ENCODE peak calls at places on chromosomes 7 and 10, in seven cellular contexts. A, C, H, J, T, L and Y are unnamed samples. For H3K4me1, the result is how much of the 10 kb centered on the place peaks cover.

GRCh38 chr10:100355069-100355468 is 8.0 kb downstream of the SCD start:
- DNase-seq in L (no peak), A (no peak), H (no peak), J (no peak), C (no peak), T (no peak), Y (no peak)

GRCh38 chr10:75269605-75270004 is 33.8 kb upstream of the COMTD1 start:
- DNase-seq in H (no peak), T (no peak), C (no peak), L (no peak), J (no peak), A (no peak), Y (no peak)

GRCh38 chr7:149043936-149044335 is 15.6 kb upstream of the PDIA4 start:
- DNase-seq in A (no peak), H (no peak), J (no peak), L (no peak), T (no peak), C (no peak), Y (no peak)

GRCh38 chr10:117556356-117556755 is 13.8 kb downstream of the EMX2 start:
- DNase-seq in C (no peak), T (no peak), H (no peak), J (no peak), A (no peak), L (no peak), Y (no peak)

GRCh38 chr10:69721690-69722310 is 79.9 kb upstream of the COL13A1 start:
- DNase-seq in A (no peak), C (peak), L (no peak), T (no peak), H (no peak), J (peak), Y (peak)

GRCh38 chr7:138015096-138015495 is 13.2 kb upstream of the CREB3L2 start:
- DNase-seq in L (no peak), T (no peak), J (no peak), A (no peak), H (no peak), C (no peak), Y (no peak)

GRCh38 chr7:80935971-80936370 is 17.1 kb upstream of the SEMA3C start:
- DNase-seq in H (no peak), T (no peak), L (no peak), J (no peak), A (no peak), C (no peak), Y (no peak)

GRCh38 chr7:34260282-34260681 is 354.9 kb downstream of the BMPER start:
- DNase-seq in L (peak), A (no peak), J (peak), H (no peak), C (no peak), T (no peak), Y (no peak)

GRCh38 chr10:34723746-34724145 is 91.3 kb downstream of the PARD3 start:
- DNase-seq in C (peak), J (peak), A (no peak), L (no peak), T (no peak), H (no peak), Y (no peak)

GRCh38 chr7:11261470-11261869 is 287.8 kb downstream of the PHF14 start:
- DNase-seq in T (no peak), H (peak), L (peak), J (no peak), A (no peak), C (no peak), Y (no peak)

GRCh38 chr10:52653221-52653501 is 119.4 kb downstream of the MBL2 start:
- DNase-seq in H (no peak), L (no peak), C (no peak), J (no peak), A (no peak), T (no peak), Y (no peak)

GRCh38 chr10:4310153-4310552 is 515.9 kb upstream of the AKR1E2 start:
- DNase-seq in C (no peak), A (no peak), T (no peak), L (no peak), H (no peak), J (no peak), Y (no peak)

GRCh38 chr10:60737242-60737641 is 41.0 kb upstream of the CDK1 start:
- DNase-seq in J (no peak), C (peak), A (no peak), H (no peak), L (no peak), T (no peak), Y (no peak)

GRCh38 chr7:128053023-128053422 is 21.8 kb upstream of the LRRC4 start:
- DNase-seq in H (no peak), L (no peak), T (no peak), A (no peak), J (peak), C (no peak), Y (no peak)

GRCh38 chr10:88642991-88643390 is 21.3 kb upstream of the LIPF start:
- DNase-seq in T (no peak), A (no peak), J (peak), H (no peak), C (no peak), L (no peak), Y (no peak)

GRCh38 chr7:98294798-98295382 is 13.4 kb downstream of the BRI3 start:
- DNase-seq in A (no peak), C (peak), L (peak), T (no peak), J (peak), H (no peak), Y (no peak)

GRCh38 chr7:98295467-98296220 is 14.2 kb downstream of the BRI3 start:
- DNase-seq in J (no peak), C (no peak), A (no peak), T (no peak), L (no peak), H (no peak), Y (no peak)

GRCh38 chr7:98293746-98294145 is 12.3 kb downstream of the BRI3 start:
- DNase-seq in T (no peak), J (no peak), H (no peak), L (no peak), A (no peak), C (no peak), Y (no peak)

GRCh38 chr7:98293265-98293664 is 11.8 kb downstream of the BRI3 start:
- DNase-seq in T (no peak), A (no peak), C (no peak), J (no peak), L (no peak), H (no peak), Y (no peak)

GRCh38 chr7:98294326-98294725 is 12.8 kb downstream of the BRI3 start:
- DNase-seq in L (no peak), J (no peak), T (no peak), A (no peak), H (no peak), C (no peak), Y (no peak)
- H3K27ac ChIP-seq in L (peak), J (no peak), T (no peak), A (no peak), H (no peak), C (peak), Y (peak)

GRCh38 chr10:79072041-79072441 is 3.3 kb downstream of the ZMIZ1 start:
- DNase-seq in H (no peak), A (no peak), L (no peak), T (no peak), C (peak), J (no peak), Y (no peak)
- H3K4me1 ChIP-seq in H (under half), A (half or more), L (half or more), T (under half), C (under half), J (half or more), Y (half or more)

GRCh38 chr7:143284591-143285453 is at the start of gene TMEM139:
- DNase-seq in H (peak), L (no peak), C (peak), A (no peak), J (no peak), T (no peak), Y (no peak)
- H3K4me3 ChIP-seq in H (peak), L (peak), C (peak), A (peak), J (no peak), T (no peak), Y (peak)

DNA sequence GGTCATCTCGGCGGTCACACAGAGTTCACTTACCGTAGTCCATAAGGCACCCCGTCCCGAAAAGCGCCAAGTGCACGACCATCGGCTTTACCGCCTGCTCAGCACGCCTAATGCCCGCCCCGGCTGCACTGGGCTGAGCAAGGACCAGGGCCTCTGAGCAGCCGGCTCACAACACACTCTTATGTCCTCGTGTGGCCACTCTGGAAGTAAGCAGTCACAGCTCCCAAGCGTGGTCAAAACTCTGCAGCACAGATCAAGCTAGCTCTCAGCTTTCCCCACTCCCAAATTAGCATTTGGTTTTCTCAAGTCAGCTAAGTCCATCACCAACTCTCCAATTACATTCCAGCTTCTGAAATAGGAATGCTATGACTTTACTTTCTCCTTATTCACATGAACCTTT is 57.7 kb downstream of the MAD1L1 start:
- DNase-seq in C (no peak), L (no peak), H (no peak), A (no peak), T (no peak), J (no peak), Y (no peak)
- H3K27ac ChIP-seq in C (no peak), L (peak), H (no peak), A (peak), T (no peak), J (peak), Y (peak)

GRCh38 chr7:106075937-106076336 is 36.2 kb downstream of the SYPL1 start:
- DNase-seq in T (no peak), A (no peak), J (no peak), L (no peak), H (no peak), C (no peak), Y (no peak)
- H3K4me1 ChIP-seq in T (under half), A (under half), J (under half), L (under half), H (under half), C (under half), Y (half or more)

GRCh38 chr10:20091698-20092097 is 275.5 kb downstream of the PLXDC2 start:
- DNase-seq in J (no peak), C (no peak), T (no peak), H (no peak), L (no peak), A (no peak), Y (no peak)
- H3K4me3 ChIP-seq in J (no peak), C (no peak), T (no peak), H (no peak), L (no peak), A (no peak), Y (no peak)

DNA sequence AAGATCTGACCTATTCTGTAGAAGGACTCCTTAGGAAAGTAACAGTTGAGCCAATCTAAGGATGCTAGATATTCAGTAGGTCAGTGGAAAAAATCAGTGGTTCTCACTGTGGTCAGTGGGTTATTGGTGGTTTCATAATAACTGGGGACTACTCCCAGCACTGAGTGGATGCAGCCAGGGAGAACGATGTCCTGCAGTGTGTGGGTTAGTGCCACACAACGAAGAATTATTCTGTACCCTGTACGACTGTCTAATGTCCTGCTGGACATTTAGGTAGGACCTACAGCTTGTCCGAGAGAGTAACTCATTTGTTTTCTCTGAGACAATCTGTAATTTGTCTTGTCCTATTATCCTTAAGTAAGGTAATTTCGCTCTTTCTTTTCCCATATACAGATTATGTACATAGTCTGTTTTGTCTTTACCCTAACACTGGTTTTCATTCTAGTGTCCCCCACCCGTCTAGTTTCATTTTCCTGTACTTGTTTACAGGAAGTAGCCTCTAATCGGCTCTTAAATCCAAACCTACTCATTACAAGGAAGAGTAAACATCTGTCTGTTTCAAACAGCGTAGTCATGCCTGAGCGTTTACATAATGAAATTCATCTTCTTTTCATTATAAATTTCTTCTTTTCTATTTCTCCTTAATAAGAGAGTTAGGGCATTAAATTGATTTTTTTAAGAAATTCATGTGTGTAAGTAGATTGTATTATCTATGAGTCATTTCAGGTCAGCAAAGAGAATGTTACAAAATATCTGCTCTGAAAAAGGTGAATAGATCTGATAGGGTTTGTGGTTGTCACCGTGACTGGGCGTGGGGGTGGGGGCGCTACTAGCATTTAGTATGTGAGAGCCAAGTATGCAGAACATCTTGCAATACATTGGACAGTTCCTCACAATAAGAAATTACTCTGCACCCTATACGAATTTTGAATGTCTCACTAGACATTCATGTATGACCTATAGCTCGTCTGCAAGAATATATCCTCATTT is 8.3 kb upstream of the ZC3HAV1L start:
- DNase-seq in T (no peak), J (no peak), C (no peak), L (no peak), A (no peak), H (no peak), Y (no peak)
- H3K27ac ChIP-seq in T (no peak), J (no peak), C (no peak), L (no peak), A (no peak), H (no peak), Y (peak)

GRCh38 chr7:30142710-30143109 is 7.9 kb downstream of the MTURN start:
- DNase-seq in J (peak), L (peak), T (no peak), A (no peak), H (no peak), C (no peak), Y (no peak)
- H3K4me1 ChIP-seq in J (under half), L (under half), T (under half), A (under half), H (under half), C (under half), Y (half or more)

GRCh38 chr7:78780560-78780959 is 672.9 kb downstream of the MAGI2 start:
- DNase-seq in A (no peak), H (no peak), L (no peak), C (no peak), T (no peak), J (no peak), Y (no peak)
- H3K4me3 ChIP-seq in A (no peak), H (no peak), L (no peak), C (no peak), T (no peak), J (no peak), Y (no peak)